ENCODE peak calls at places on chromosome 12, in six cellular contexts. K is heart right ventricle, Q is body of pancreas, T is IMR-90, Z is HCT116, X is neuronal stem cell. N is an unnamed sample. For H3K9me3, the result is how much of the 10 kb centered on the place peaks cover.

GRCh38 chr12:124759841-124760508 is 103.7 kb downstream of the SCARB1 start:
- DNase-seq in K (no peak), Q (no peak), T (no peak), Z (no peak), X (no peak), N (no peak)

GRCh38 chr12:103647267-103647666 is 60.2 kb downstream of the STAB2 start:
- DNase-seq in K (no peak), Q (no peak), T (peak), Z (no peak), X (no peak), N (no peak)

GRCh38 chr12:63294327-63294632 is 143.3 kb upstream of the AVPR1A start:
- DNase-seq in K (no peak), Q (peak), T (peak), Z (peak), X (no peak), N (no peak)

GRCh38 chr12:113149361-113150150 is at the start of gene CFAP73:
- DNase-seq in K (peak), Q (peak), T (peak), Z (peak), X (peak), N (no peak)

GRCh38 chr12:108457006-108457733 is 57.9 kb upstream of the FICD start:
- DNase-seq in K (peak), Q (peak), T (peak), Z (peak), X (peak), N (no peak)

GRCh38 chr12:47717443-47718193 is 7.7 kb downstream of the ENDOU start:
- DNase-seq in K (peak), Q (peak), T (peak), Z (no peak), X (peak), N (no peak)

GRCh38 chr12:90023207-90023870 is 314.7 kb upstream of the ATP2B1 start:
- DNase-seq in K (no peak), Q (no peak), T (no peak), Z (no peak), X (no peak), N (no peak)

GRCh38 chr12:119841433-119842210 is 35.5 kb downstream of the CIT start:
- DNase-seq in K (no peak), Q (no peak), T (peak), Z (no peak), X (no peak), N (no peak)

GRCh38 chr12:121628037-121628436 is 1.7 kb downstream of the ORAI1 start:
- DNase-seq in K (no peak), Q (peak), T (no peak), Z (no peak), X (no peak), N (no peak)

GRCh38 chr12:128268348-128268725 is 1.4 kb downstream of the TMEM132C start:
- DNase-seq in K (no peak), Q (no peak), T (no peak), Z (no peak), X (no peak), N (no peak)

GRCh38 chr12:81758421-81759214 is 532 bp downstream of the PPFIA2 start:
- DNase-seq in K (peak), Q (no peak), T (no peak), Z (no peak), X (peak), N (no peak)

GRCh38 chr12:28097221-28097620 is 93.0 kb upstream of the CCDC91 start:
- DNase-seq in K (no peak), Q (no peak), T (no peak), Z (no peak), X (no peak), N (no peak)

GRCh38 chr12:129771238-129771637 is 132.6 kb downstream of the TMEM132D start:
- DNase-seq in K (no peak), Q (no peak), T (no peak), Z (no peak), X (no peak), N (no peak)

GRCh38 chr12:131397493-131398181 is 313.3 kb upstream of the SFSWAP start:
- DNase-seq in K (no peak), Q (no peak), T (no peak), Z (no peak), X (no peak), N (no peak)

GRCh38 chr12:4780624-4781023 is 60.4 kb downstream of the GALNT8 start:
- DNase-seq in K (no peak), Q (no peak), T (no peak), Z (no peak), X (no peak), N (no peak)

GRCh38 chr12:53049582-53050318 is at the start of gene TNS2:
- DNase-seq in K (peak), Q (peak), T (peak), Z (no peak), X (no peak), N (no peak)

GRCh38 chr12:117907108-117907689 is 61.6 kb downstream of the KSR2 start:
- DNase-seq in K (no peak), Q (peak), T (no peak), Z (no peak), X (no peak), N (no peak)

GRCh38 chr12:52521175-52521574 is 981 bp upstream of the KRT5 start:
- DNase-seq in K (no peak), Q (peak), T (no peak), Z (peak), X (no peak), N (no peak)

GRCh38 chr12:118237908-118238307 is 102.0 kb downstream of the PEBP1 start:
- DNase-seq in K (no peak), Q (no peak), T (peak), Z (peak), X (no peak), N (no peak)

GRCh38 chr12:113318900-113319628 is 15.8 kb downstream of the SLC8B1 start:
- DNase-seq in K (no peak), Q (no peak), T (no peak), Z (no peak), X (no peak), N (no peak)

GRCh38 chr12:916240-916639 is 33.3 kb downstream of the RAD52 start:
- DNase-seq in K (no peak), Q (no peak), T (no peak), Z (no peak), X (no peak), N (no peak)

GRCh38 chr12:80162177-80162576 is 62.8 kb downstream of the OTOGL start:
- DNase-seq in K (no peak), Q (no peak), T (no peak), Z (no peak), X (no peak), N (no peak)

GRCh38 chr12:106234513-106234912 is 13.3 kb downstream of the CKAP4 start:
- DNase-seq in K (no peak), Q (no peak), T (peak), Z (no peak), X (no peak), N (no peak)

GRCh38 chr12:27505124-27505523 is 18.9 kb upstream of the PPFIBP1 start:
- DNase-seq in K (no peak), Q (no peak), T (peak), Z (no peak), X (no peak), N (no peak)

GRCh38 chr12:111953455-111953854 is 59.5 kb downstream of the TMEM116 start:
- DNase-seq in K (no peak), Q (peak), T (peak), Z (no peak), X (no peak), N (no peak)

DNA sequence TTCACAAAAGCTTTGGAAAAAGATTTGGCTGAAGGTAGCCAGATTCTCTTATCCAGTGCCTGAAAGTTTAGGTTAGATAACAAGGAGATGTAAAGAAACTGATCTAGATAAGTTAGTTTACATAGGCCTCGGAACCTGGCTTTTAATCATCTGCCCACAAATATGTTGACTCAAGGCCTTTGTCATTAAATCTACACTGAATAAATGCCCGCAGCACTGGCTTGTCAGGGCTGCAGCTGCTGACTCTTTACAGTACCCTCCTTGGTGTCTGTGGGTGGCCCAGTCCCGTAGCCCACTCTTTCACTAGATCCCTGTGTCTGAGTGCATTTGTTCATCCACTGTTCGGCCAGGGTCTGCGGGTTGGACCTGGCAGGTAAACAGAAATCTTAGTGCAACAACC is 58.0 kb downstream of the TMEM116 start:
- DNase-seq in K (no peak), Q (no peak), T (no peak), Z (no peak), X (no peak), N (no peak)
- H3K9me3 ChIP-seq in K (under half), Q (under half), T (under half), Z (under half), X (under half), N (under half)

GRCh38 chr12:127189992-127190391 is 1077.0 kb upstream of the TMEM132C start:
- DNase-seq in K (no peak), Q (no peak), T (no peak), Z (no peak), X (no peak), N (no peak)
- H3K9me3 ChIP-seq in K (under half), Q (under half), T (under half), Z (under half), X (under half), N (under half)

GRCh38 chr12:132945806-132946506 is 10.2 kb downstream of the ZNF605 start:
- DNase-seq in K (no peak), Q (no peak), T (no peak), Z (no peak), X (no peak), N (no peak)

GRCh38 chr12:132942611-132943010 is 13.5 kb downstream of the ZNF605 start:
- DNase-seq in K (no peak), Q (no peak), T (no peak), Z (no peak), X (no peak), N (no peak)

GRCh38 chr12:132940071-132940719 is 15.9 kb downstream of the ZNF605 start:
- DNase-seq in K (no peak), Q (no peak), T (no peak), Z (no peak), X (no peak), N (no peak)

GRCh38 chr12:132937476-132937875 is 18.6 kb downstream of the ZNF605 start:
- DNase-seq in K (no peak), Q (no peak), T (no peak), Z (no peak), X (no peak), N (no peak)

DNA sequence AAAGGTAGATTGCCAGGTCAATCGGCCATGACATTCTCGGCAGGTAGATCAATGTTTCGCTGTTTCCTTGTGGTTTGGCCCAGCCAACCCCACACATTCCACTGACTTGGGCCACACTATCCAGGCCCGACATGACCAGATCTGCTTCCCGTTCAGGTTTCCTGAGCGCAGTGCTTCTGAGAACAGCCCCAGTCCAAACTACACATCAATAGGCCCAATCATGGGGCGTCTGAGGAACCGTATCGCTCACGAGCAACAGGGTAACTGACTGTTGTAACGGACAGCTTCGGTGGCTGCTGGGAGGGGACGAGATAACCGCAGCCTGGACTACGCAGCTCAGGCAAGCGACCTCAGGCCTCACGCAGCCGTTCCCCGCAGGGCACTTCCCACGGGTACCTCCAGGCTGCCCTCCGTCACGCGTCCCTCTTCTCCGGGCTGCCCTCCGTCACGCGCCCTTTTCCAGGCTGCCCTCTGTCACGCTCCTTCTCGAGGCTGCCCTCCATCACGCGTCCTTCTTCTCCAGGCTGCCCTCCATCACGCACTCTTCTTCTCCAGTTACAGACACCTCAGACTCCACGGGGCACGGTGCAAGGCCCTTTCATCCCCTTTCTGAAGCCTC is 14.7 kb downstream of the ZNF605 start:
- DNase-seq in K (no peak), Q (no peak), T (no peak), Z (no peak), X (no peak), N (no peak)
- H3K9me3 ChIP-seq in K (under half), Q (under half), T (half or more), Z (under half), X (half or more), N (half or more)

DNA sequence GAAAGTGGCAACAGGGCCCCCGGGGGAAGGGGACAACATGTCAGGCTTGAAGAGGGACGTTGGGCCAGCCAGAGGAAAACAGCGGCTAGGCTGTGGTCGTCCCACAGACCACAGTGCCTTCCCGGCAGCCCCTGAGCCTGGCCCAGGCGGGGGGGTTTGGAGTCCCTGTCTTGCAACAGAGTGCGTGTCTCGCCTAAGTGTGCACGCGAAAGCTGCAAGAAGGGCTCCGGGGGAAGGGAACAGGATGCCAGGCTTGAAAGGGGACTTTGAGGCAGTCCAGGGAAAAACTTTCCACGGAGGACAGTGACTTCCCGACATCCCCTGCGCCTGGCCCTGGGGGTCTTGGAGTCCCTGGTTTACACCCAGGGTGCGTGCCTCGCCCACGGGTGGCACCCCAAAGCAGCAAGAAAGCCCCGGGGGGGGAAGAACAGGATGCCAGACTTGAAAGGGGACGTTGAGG is 157.5 kb upstream of the ALG10B start:
- DNase-seq in K (no peak), Q (no peak), T (no peak), Z (no peak), X (no peak), N (no peak)
- H3K9me3 ChIP-seq in K (under half), Q (under half), T (half or more), Z (under half), X (under half), N (under half)

N was measured in esophagus squamous epithelium.